ENCODE peak calls at places on chromosomes 1 and 21, in four cellular contexts. D, F, A and W are unnamed samples.

GRCh38 chr21:37877171-37877570 is 39.1 kb downstream of the KCNJ6 start:
- DNase-seq in D (no peak), F (no peak), A (no peak), W (no peak)

GRCh38 chr1:999797-1000356 is at the start of gene HES4:
- DNase-seq in D (peak; percentile 53), F (peak; percentile 51), A (peak; percentile 67), W (peak; percentile 70)

GRCh38 chr21:32364387-32364786 is 28.4 kb downstream of the URB1 start:
- DNase-seq in D (no peak), F (no peak), A (no peak), W (no peak)

GRCh38 chr1:153678519-153679336 is at the start of gene NPR1:
- DNase-seq in D (no peak), F (no peak), A (no peak), W (peak; percentile 19)

GRCh38 chr1:41913025-41913424 is 5.7 kb downstream of the HIVEP3 start:
- DNase-seq in D (no peak), F (no peak), A (no peak), W (no peak)

GRCh38 chr21:39430457-39430856 is 15.1 kb downstream of the LCA5L start:
- DNase-seq in D (no peak), F (no peak), A (no peak), W (no peak)

GRCh38 chr1:225880210-225880584 is 2.0 kb downstream of the TMEM63A start:
- DNase-seq in D (no peak), F (no peak), A (no peak), W (no peak)

GRCh38 chr1:2609271-2610035 is 22.9 kb downstream of the PRXL2B start:
- DNase-seq in D (no peak), F (no peak), A (no peak), W (no peak)

GRCh38 chr1:81758213-81758612 is 42.5 kb upstream of the ADGRL2 start:
- DNase-seq in D (no peak), F (no peak), A (no peak), W (no peak)

GRCh38 chr1:25516686-25517085 is 26.7 kb upstream of the LDLRAP1 start:
- DNase-seq in D (no peak), F (no peak), A (no peak), W (no peak)

GRCh38 chr1:81848880-81849500 is 48.3 kb downstream of the ADGRL2 start:
- DNase-seq in D (no peak), F (no peak), A (no peak), W (no peak)

GRCh38 chr1:150895618-150896017 is 8.7 kb downstream of the CTXND2 start:
- DNase-seq in D (no peak), F (no peak), A (no peak), W (peak; percentile 32)

GRCh38 chr21:34844924-34845238 is 176.1 kb downstream of the CLIC6 start:
- DNase-seq in D (no peak), F (no peak), A (no peak), W (no peak)

GRCh38 chr21:33975548-33976081 is 60.0 kb upstream of the ATP5PO start:
- DNase-seq in D (no peak), F (no peak), A (peak; percentile 14), W (peak; percentile 89)

GRCh38 chr1:54998100-54998499 is 633 bp upstream of the BSND start:
- DNase-seq in D (no peak), F (no peak), A (no peak), W (no peak)

GRCh38 chr1:71587961-71588360 is 507.1 kb upstream of the ZRANB2 start:
- DNase-seq in D (no peak), F (no peak), A (no peak), W (no peak)

GRCh38 chr1:78831731-78832360 is 174.7 kb downstream of the ADGRL4 start:
- DNase-seq in D (peak; percentile 97), F (no peak), A (no peak), W (peak; percentile 85)

GRCh38 chr1:166069390-166069789 is 97.4 kb downstream of the FAM78B start:
- DNase-seq in D (no peak), F (no peak), A (no peak), W (no peak)

GRCh38 chr21:29145354-29145782 is 14.9 kb downstream of the MAP3K7CL start:
- DNase-seq in D (peak; percentile 94), F (no peak), A (no peak), W (peak; percentile 94)

GRCh38 chr1:23376890-23377811 is 7.5 kb upstream of the ZNF436 start:
- DNase-seq in D (peak; percentile 46), F (no peak), A (no peak), W (peak; percentile 94)

GRCh38 chr1:36771222-36771621 is 263.1 kb downstream of the GRIK3 start:
- DNase-seq in D (no peak), F (no peak), A (no peak), W (no peak)

GRCh38 chr1:28518745-28519341 is 13.0 kb downstream of the RCC1 start:
- DNase-seq in D (no peak), F (no peak), A (no peak), W (no peak)

GRCh38 chr1:25579241-25579946 is 36.0 kb downstream of the LDLRAP1 start:
- DNase-seq in D (no peak), F (no peak), A (no peak), W (no peak)

GRCh38 chr21:42616366-42617340 is 36.8 kb upstream of the PDE9A start:
- DNase-seq in D (no peak), F (no peak), A (no peak), W (peak; percentile 15)

GRCh38 chr1:205588691-205589445 is 42.9 kb downstream of the ELK4 start:
- DNase-seq in D (no peak), F (no peak), A (no peak), W (no peak)

GRCh38 chr21:26501622-26502021 is 71.5 kb downstream of the CYYR1 start:
- DNase-seq in D (no peak), F (no peak), A (no peak), W (no peak)

GRCh38 chr1:60981357-60981756 is 101.0 kb upstream of the NFIA start:
- DNase-seq in D (no peak), F (no peak), A (no peak), W (no peak)

GRCh38 chr1:115288799-115289198 is 49.2 kb downstream of the NGF start:
- DNase-seq in D (no peak), F (no peak), A (no peak), W (no peak)

GRCh38 chr21:25039461-25040380 is 567.6 kb downstream of the MRPL39 start:
- DNase-seq in D (peak; percentile 26), F (no peak), A (no peak), W (peak; percentile 35)

GRCh38 chr21:21163904-21164303 is 165.7 kb downstream of the NCAM2 start:
- DNase-seq in D (peak; percentile 34), F (no peak), A (no peak), W (no peak)

GRCh38 chr1:26696191-26696644 is 403 bp downstream of the ARID1A start:
- DNase-seq in D (no peak), F (no peak), A (no peak), W (no peak)

GRCh38 chr1:112298558-112298957 is 97.5 kb upstream of the CTTNBP2NL start:
- DNase-seq in D (peak; percentile 5), F (no peak), A (no peak), W (peak; percentile 54)

GRCh38 chr1:67495327-67495726 is 65.1 kb upstream of the SERBP1 start:
- DNase-seq in D (no peak), F (no peak), A (no peak), W (no peak)

GRCh38 chr1:90114521-90115141 is 119.7 kb downstream of the ZNF326 start:
- DNase-seq in D (peak; percentile 31), F (no peak), A (no peak), W (no peak)

GRCh38 chr1:30752651-30752908 is 5.0 kb downstream of the LAPTM5 start:
- DNase-seq in D (no peak), F (no peak), A (no peak), W (no peak)

GRCh38 chr1:226640288-226640687 is 91.7 kb downstream of the STUM start:
- DNase-seq in D (no peak), F (no peak), A (no peak), W (no peak)

GRCh38 chr1:55531644-55532043 is 316.5 kb upstream of the USP24 start:
- DNase-seq in D (no peak), F (no peak), A (no peak), W (no peak)

GRCh38 chr1:38243106-38243505 is 196.5 kb upstream of the POU3F1 start:
- DNase-seq in D (no peak), F (no peak), A (no peak), W (no peak)

GRCh38 chr1:201568258-201568657 is 29.3 kb downstream of the NAV1 start:
- DNase-seq in D (no peak), F (no peak), A (no peak), W (no peak)